ENCODE peak calls at places on chromosomes 4 and X, in seven cellular contexts. B is psoas muscle, M is lower lobe of right lung, F is H1, X is mesendoderm, U is endodermal cell, W is IMR-90. V is an unnamed sample. For H3K4me1, the result is how much of the 10 kb centered on the place peaks cover.

GRCh38 chr4:4289575-4289929 is 402 bp downstream of the LYAR start:
- DNase-seq in B (no peak), M (peak), F (no peak), X (peak), U (no peak), W (no peak), V (no peak)

GRCh38 chrX:618761-619450 is 11.7 kb upstream of the SHOX start:
- DNase-seq in B (no peak), M (no peak), F (peak), X (no peak), U (peak), W (no peak), V (no peak)

GRCh38 chr4:30721353-30722091 is 1.4 kb downstream of the PCDH7 start:
- DNase-seq in B (peak), M (no peak), F (peak), X (peak), U (peak), W (peak), V (no peak)

GRCh38 chrX:103686199-103687072 is at the start of gene MORF4L2:
- DNase-seq in B (peak), M (peak), F (peak), X (peak), U (peak), W (peak), V (peak)

GRCh38 chr4:166577639-166578038 is 656.7 kb downstream of the SPOCK3 start:
- DNase-seq in B (no peak), M (no peak), F (no peak), X (no peak), U (peak), W (no peak), V (no peak)

GRCh38 chr4:78922207-78922606 is 17.0 kb downstream of the PAQR3 start:
- DNase-seq in B (no peak), M (no peak), F (no peak), X (no peak), U (no peak), W (peak), V (no peak)

GRCh38 chr4:183398298-183399129 is 45.9 kb upstream of the CDKN2AIP start:
- DNase-seq in B (peak), M (peak), F (peak), X (peak), U (peak), W (peak), V (no peak)

GRCh38 chrX:143634373-143634685 is 1.6 kb downstream of the SLITRK4 start:
- DNase-seq in B (no peak), M (no peak), F (no peak), X (no peak), U (no peak), W (no peak), V (no peak)

GRCh38 chrX:22629105-22629725 is 356.5 kb downstream of the CBLL2 start:
- DNase-seq in B (no peak), M (no peak), F (no peak), X (no peak), U (no peak), W (peak), V (no peak)

GRCh38 chr4:82823062-82823461 is 24.5 kb upstream of the SCD5 start:
- DNase-seq in B (no peak), M (no peak), F (no peak), X (no peak), U (no peak), W (peak), V (no peak)

GRCh38 chr4:5758741-5759140 is 47.7 kb downstream of the EVC start:
- DNase-seq in B (no peak), M (no peak), F (no peak), X (no peak), U (no peak), W (peak), V (no peak)

GRCh38 chr4:118843237-118843636 is 7.3 kb upstream of the SEC24D start:
- DNase-seq in B (no peak), M (no peak), F (no peak), X (no peak), U (no peak), W (no peak), V (no peak)

GRCh38 chrX:119828446-119828845 is 24.3 kb downstream of the UPF3B start:
- DNase-seq in B (no peak), M (no peak), F (no peak), X (no peak), U (no peak), W (no peak), V (no peak)

GRCh38 chr4:88166608-88167007 is 8.2 kb upstream of the ABCG2 start:
- DNase-seq in B (no peak), M (no peak), F (no peak), X (no peak), U (no peak), W (no peak), V (no peak)

GRCh38 chr4:1628892-1629703 is 55.0 kb downstream of the FAM53A start:
- DNase-seq in B (peak), M (peak), F (peak), X (peak), U (peak), W (peak), V (peak)

GRCh38 chr4:159608434-159608833 is 505.6 kb downstream of the RAPGEF2 start:
- DNase-seq in B (no peak), M (no peak), F (no peak), X (no peak), U (no peak), W (no peak), V (no peak)

GRCh38 chr4:158176776-158177175 is 4.0 kb upstream of the GASK1B start:
- DNase-seq in B (no peak), M (no peak), F (no peak), X (no peak), U (no peak), W (no peak), V (no peak)

GRCh38 chrX:65926095-65927019 is 113.5 kb downstream of the VSIG4 start:
- DNase-seq in B (no peak), M (no peak), F (no peak), X (no peak), U (no peak), W (no peak), V (no peak)

GRCh38 chr4:82797048-82797590 is 1.5 kb downstream of the SCD5 start:
- DNase-seq in B (no peak), M (no peak), F (no peak), X (no peak), U (no peak), W (no peak), V (no peak)

GRCh38 chr4:113574636-113575103 is 186.9 kb downstream of the CAMK2D start:
- DNase-seq in B (no peak), M (no peak), F (no peak), X (no peak), U (no peak), W (peak), V (no peak)

GRCh38 chr4:113394730-113395530 is 345.5 kb downstream of the ANK2 start:
- DNase-seq in B (no peak), M (no peak), F (no peak), X (peak), U (peak), W (peak), V (peak)

GRCh38 chr4:69748176-69748575 is 12.2 kb downstream of the SULT1B1 start:
- DNase-seq in B (no peak), M (no peak), F (no peak), X (no peak), U (no peak), W (no peak), V (no peak)

GRCh38 chr4:123661080-123661737 is 264.6 kb downstream of the SPRY1 start:
- DNase-seq in B (no peak), M (no peak), F (no peak), X (no peak), U (no peak), W (peak), V (no peak)

GRCh38 chrX:104621781-104622180 is 55.8 kb downstream of the IL1RAPL2 start:
- DNase-seq in B (no peak), M (no peak), F (no peak), X (no peak), U (no peak), W (no peak), V (no peak)

GRCh38 chr4:128820631-128821119 is 11.2 kb downstream of the JADE1 start:
- DNase-seq in B (no peak), M (no peak), F (no peak), X (no peak), U (no peak), W (no peak), V (no peak)

GRCh38 chr4:188396037-188396436 is 256.8 kb downstream of the TRIML1 start:
- DNase-seq in B (no peak), M (no peak), F (no peak), X (no peak), U (no peak), W (peak), V (no peak)

GRCh38 chr4:184392321-184392720 is 82.0 kb downstream of the IRF2 start:
- DNase-seq in B (no peak), M (no peak), F (no peak), X (no peak), U (no peak), W (no peak), V (no peak)

GRCh38 chr4:43234626-43235025 is 342.1 kb downstream of the GRXCR1 start:
- DNase-seq in B (no peak), M (no peak), F (no peak), X (peak), U (peak), W (peak), V (no peak)

GRCh38 chr4:48127882-48128394 is 6.1 kb downstream of the TXK start:
- DNase-seq in B (peak), M (peak), F (peak), X (peak), U (peak), W (peak), V (peak)

GRCh38 chr4:73653695-73654106 is 33.5 kb upstream of the RASSF6 start:
- DNase-seq in B (no peak), M (peak), F (no peak), X (peak), U (no peak), W (peak), V (peak)

GRCh38 chr4:34138385-34138784 is 2105.9 kb downstream of the ARAP2 start:
- DNase-seq in B (no peak), M (no peak), F (no peak), X (no peak), U (no peak), W (no peak), V (no peak)

GRCh38 chr4:151129801-151130200 is 30.4 kb downstream of the RPS3A start:
- DNase-seq in B (no peak), M (no peak), F (no peak), X (no peak), U (no peak), W (peak), V (no peak)

GRCh38 chrX:109403927-109404326 is 78.0 kb downstream of the GUCY2F start:
- DNase-seq in B (no peak), M (no peak), F (no peak), X (no peak), U (peak), W (no peak), V (no peak)

GRCh38 chrX:18210470-18210869 is 10.2 kb downstream of the BEND2 start:
- DNase-seq in B (no peak), M (no peak), F (no peak), X (peak), U (no peak), W (peak), V (no peak)

GRCh38 chr4:110886856-110887255 is 264.0 kb upstream of the PITX2 start:
- DNase-seq in B (no peak), M (no peak), F (no peak), X (no peak), U (no peak), W (no peak), V (no peak)

GRCh38 chr4:110886270-110886669 is 263.4 kb upstream of the PITX2 start:
- DNase-seq in B (no peak), M (no peak), F (no peak), X (no peak), U (no peak), W (no peak), V (no peak)
- H3K4me3 ChIP-seq in B (no peak), M (no peak), F (no peak), X (no peak), U (no peak), W (no peak), V (no peak)

GRCh38 chr4:108029731-108030130 is 40.0 kb downstream of the HADH start:
- DNase-seq in B (no peak), M (no peak), F (no peak), X (no peak), U (no peak), W (peak), V (no peak)
- H3K4me1 ChIP-seq in B (under half), M (under half), F (under half), X (under half), U (under half), W (under half), V (under half)

DNA sequence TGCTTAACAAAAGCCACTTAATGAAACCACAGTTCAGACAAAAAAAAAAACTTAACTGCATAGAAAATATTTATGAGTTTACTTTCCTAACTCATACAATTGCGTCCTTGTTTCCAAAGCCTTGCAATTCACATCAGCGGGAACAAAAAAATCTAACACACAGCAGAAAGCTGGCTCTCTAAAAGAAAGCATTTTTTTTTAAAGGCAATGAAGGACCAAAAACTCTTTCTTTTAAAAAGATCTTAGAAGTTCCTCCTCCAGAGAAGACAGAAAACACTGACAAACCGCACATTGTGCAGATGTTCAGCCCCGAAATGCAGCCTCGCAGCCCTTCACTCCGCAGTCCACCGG is 825 bp downstream of the FAT1 start:
- DNase-seq in B (no peak), M (no peak), F (no peak), X (no peak), U (no peak), W (no peak), V (no peak)
- H3K27ac ChIP-seq in B (no peak), M (peak), F (peak), X (peak), U (peak), W (peak), V (no peak)

GRCh38 chr4:107035711-107036601 is at the start of gene DKK2:
- DNase-seq in B (peak), M (peak), F (peak), X (peak), U (peak), W (peak), V (no peak)
- H3K4me3 ChIP-seq in B (peak), M (peak), F (peak), X (peak), U (peak), W (peak), V (peak)

DNA sequence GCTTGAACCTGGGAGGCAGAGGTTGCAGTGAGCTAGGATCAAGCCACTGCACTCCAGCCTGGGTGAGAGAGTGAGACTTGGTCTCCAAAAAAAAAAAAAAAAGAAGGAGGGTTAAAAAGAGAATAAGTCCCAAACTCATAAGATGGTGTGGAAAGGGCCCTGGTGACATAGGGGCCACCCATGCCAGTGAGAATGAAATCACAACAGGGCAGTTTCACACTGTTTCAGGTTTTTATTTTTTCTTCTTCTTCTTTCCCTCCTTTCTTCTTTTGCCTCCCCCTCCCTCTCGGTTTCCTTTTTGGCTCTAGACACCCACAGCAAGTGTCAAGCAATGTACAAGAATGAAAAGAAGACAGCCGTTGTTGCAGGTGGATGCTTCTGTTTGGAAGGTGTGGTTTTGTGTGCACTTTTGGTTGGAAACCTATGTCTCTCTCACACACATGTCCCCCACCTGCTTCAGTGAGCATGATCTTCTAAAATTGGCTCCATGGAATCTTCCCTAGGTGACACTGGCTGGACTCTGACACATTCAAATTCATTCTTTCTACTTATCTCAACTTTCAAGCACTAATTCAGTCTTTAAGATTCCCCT is 14.4 kb upstream of the TLR8 start:
- DNase-seq in B (no peak), M (no peak), F (no peak), X (no peak), U (no peak), W (no peak), V (no peak)
- H3K4me1 ChIP-seq in B (under half), M (under half), F (under half), X (under half), U (under half), W (under half), V (under half)

DNA sequence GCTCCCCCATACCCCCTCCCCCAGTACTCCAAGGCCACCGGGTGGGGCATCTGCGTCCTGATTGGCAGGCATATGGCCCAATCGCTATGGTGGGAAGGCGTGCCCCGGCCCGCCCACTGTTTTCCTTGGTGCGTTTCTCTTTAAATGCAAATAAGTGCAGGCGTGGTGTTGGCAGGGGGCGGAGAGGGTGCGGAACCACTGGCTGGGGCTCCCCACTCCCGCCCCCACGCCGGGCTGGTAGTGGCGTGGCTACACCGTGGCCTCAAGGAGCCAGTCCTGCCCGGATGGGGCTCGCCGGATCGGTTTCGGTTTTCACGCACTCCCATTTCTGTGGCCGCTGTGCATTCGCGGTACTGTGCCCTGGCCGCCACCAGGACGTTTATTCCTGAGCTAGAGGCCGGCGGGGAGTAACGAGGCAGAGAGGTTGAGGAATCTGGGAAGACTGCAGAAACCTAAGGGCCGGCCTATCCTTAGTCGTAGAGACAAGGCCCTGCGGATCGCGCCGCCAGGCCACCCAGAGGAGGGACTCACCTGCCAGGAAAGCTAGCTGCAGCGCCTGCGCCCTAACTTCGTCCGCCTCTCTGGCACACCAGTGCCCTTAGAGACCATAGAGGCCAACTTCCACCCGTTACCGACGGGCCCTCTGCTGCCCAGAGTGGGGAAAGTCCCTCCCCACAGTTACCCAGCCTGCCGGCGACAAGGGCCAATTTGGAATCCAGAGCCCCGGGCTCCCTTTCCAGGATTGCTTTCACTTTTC is 405 bp upstream of the AMER1 start:
- DNase-seq in B (peak), M (peak), F (peak), X (peak), U (peak), W (peak), V (peak)
- H3K27ac ChIP-seq in B (peak), M (peak), F (no peak), X (peak), U (peak), W (peak), V (no peak)